ENCODE peak calls at places on chromosomes 2 and 18, in eight cellular contexts. Z, P, N, L, U, H, X and B are unnamed samples.

GRCh38 chr18:48037481-48038271 is 107.2 kb upstream of the SMAD2 start:
- DNase-seq in Z (no peak), P (no peak), N (no peak), L (no peak), U (no peak), H (peak; percentile 90), X (no peak), B (peak; percentile 3)

GRCh38 chr2:8719528-8719927 is 37.7 kb downstream of the ID2 start:
- DNase-seq in Z (no peak), P (no peak), N (no peak), L (no peak), U (no peak), H (peak; percentile 23), X (no peak), B (no peak)

GRCh38 chr2:239327536-239328305 is 73.1 kb downstream of the HDAC4 start:
- DNase-seq in Z (no peak), P (no peak), N (no peak), L (no peak), U (no peak), H (no peak), X (no peak), B (no peak)

GRCh38 chr2:74835831-74836674 is 2.1 kb downstream of the HK2 start:
- DNase-seq in Z (peak; percentile 32), P (no peak), N (no peak), L (no peak), U (no peak), H (peak; percentile 84), X (no peak), B (peak; percentile 72)

GRCh38 chr2:98704499-98705332 is 26.2 kb downstream of the MGAT4A start:
- DNase-seq in Z (no peak), P (no peak), N (no peak), L (no peak), U (no peak), H (no peak), X (no peak), B (no peak)

GRCh38 chr2:126808929-126809328 is 89.8 kb upstream of the TEX51 start:
- DNase-seq in Z (no peak), P (no peak), N (no peak), L (no peak), U (no peak), H (no peak), X (no peak), B (no peak)

GRCh38 chr18:21820035-21820810 is 79.6 kb downstream of the MIB1 start:
- DNase-seq in Z (peak; percentile 16), P (no peak), N (no peak), L (no peak), U (no peak), H (peak; percentile 96), X (no peak), B (no peak)

GRCh38 chr2:226869371-226869770 is 33.5 kb downstream of the RHBDD1 start:
- DNase-seq in Z (no peak), P (no peak), N (no peak), L (no peak), U (no peak), H (no peak), X (no peak), B (no peak)

GRCh38 chr2:225355788-225356187 is 43.7 kb upstream of the NYAP2 start:
- DNase-seq in Z (no peak), P (no peak), N (no peak), L (no peak), U (no peak), H (peak; percentile 42), X (no peak), B (no peak)

GRCh38 chr2:25711641-25712369 is 38.4 kb upstream of the DTNB start:
- DNase-seq in Z (no peak), P (no peak), N (no peak), L (no peak), U (no peak), H (peak; percentile 75), X (no peak), B (no peak)

GRCh38 chr2:29729932-29730331 is 191.5 kb downstream of the ALK start:
- DNase-seq in Z (no peak), P (no peak), N (no peak), L (no peak), U (no peak), H (no peak), X (no peak), B (no peak)

GRCh38 chr2:58569460-58570185 is 328.5 kb upstream of the FANCL start:
- DNase-seq in Z (no peak), P (no peak), N (no peak), L (no peak), U (no peak), H (peak; percentile 95), X (no peak), B (no peak)

GRCh38 chr2:129780316-129781282 is 198.9 kb upstream of the RAB6C start:
- DNase-seq in Z (no peak), P (no peak), N (no peak), L (no peak), U (no peak), H (no peak), X (no peak), B (no peak)

GRCh38 chr2:235779444-235779896 is 285.6 kb downstream of the AGAP1 start:
- DNase-seq in Z (peak; percentile 58), P (peak; percentile 36), N (peak; percentile 67), L (peak; percentile 41), U (peak; percentile 54), H (peak; percentile 73), X (no peak), B (no peak)